ENCODE peak calls at places on chromosomes 11 and 22, in four cellular contexts. W is GM12878, D is H1, E is HepG2. L is an unnamed sample.

GRCh38 chr11:73157141-73158010 is 15.3 kb upstream of the FCHSD2 start:
- DNase-seq in W (no peak), D (no peak), E (peak; percentile 59), L (no peak)

GRCh38 chr11:7639643-7640025 is 33.7 kb downstream of the CYB5R2 start:
- DNase-seq in W (no peak), D (no peak), E (no peak), L (no peak)

GRCh38 chr22:41905411-41906202 is 9.3 kb downstream of the SHISA8 start:
- DNase-seq in W (no peak), D (no peak), E (no peak), L (no peak)

GRCh38 chr22:37742374-37743092 is 45.7 kb downstream of the TRIOBP start:
- DNase-seq in W (no peak), D (no peak), E (no peak), L (no peak)

GRCh38 chr11:118078972-118079411 is 2.1 kb downstream of the TMPRSS4 start:
- DNase-seq in W (no peak), D (no peak), E (no peak), L (no peak)

GRCh38 chr11:73177380-73178091 is 35.4 kb upstream of the FCHSD2 start:
- DNase-seq in W (no peak), D (no peak), E (peak; percentile 88), L (no peak)

GRCh38 chr11:47179655-47179991 is 2.9 kb upstream of the ARFGAP2 start:
- DNase-seq in W (peak; percentile 9), D (peak; percentile 65), E (peak; percentile 52), L (no peak)

GRCh38 chr11:67289651-67290479 is 762 bp downstream of the ANKRD13D start:
- DNase-seq in W (no peak), D (peak; percentile 64), E (no peak), L (no peak)

GRCh38 chr22:30038219-30038618 is 42.0 kb upstream of the HORMAD2 start:
- DNase-seq in W (no peak), D (no peak), E (no peak), L (no peak)

GRCh38 chr11:2483426-2483825 is 38.6 kb downstream of the KCNQ1 start:
- DNase-seq in W (no peak), D (no peak), E (no peak), L (no peak)

GRCh38 chr11:66337103-66337899 is 1.1 kb upstream of the RIN1 start:
- DNase-seq in W (no peak), D (peak; percentile 44), E (no peak), L (no peak)

GRCh38 chr22:44689173-44689572 is 12.8 kb upstream of the PRR5 start:
- DNase-seq in W (no peak), D (no peak), E (no peak), L (no peak)

GRCh38 chr22:19114984-19115552 is 7.1 kb downstream of the DGCR2 start:
- DNase-seq in W (no peak), D (no peak), E (no peak), L (no peak)

GRCh38 chr11:48004456-48004855 is 24.1 kb downstream of the PTPRJ start:
- DNase-seq in W (no peak), D (no peak), E (no peak), L (no peak)

GRCh38 chr11:61955031-61955415 is 4.9 kb downstream of the BEST1 start:
- DNase-seq in W (no peak), D (no peak), E (peak; percentile 59), L (no peak)

GRCh38 chr22:26743149-26743548 is 85.8 kb downstream of the MIAT start:
- DNase-seq in W (no peak), D (no peak), E (no peak), L (no peak)

GRCh38 chr11:22635689-22636088 is 10.1 kb upstream of the FANCF start:
- DNase-seq in W (no peak), D (no peak), E (no peak), L (no peak)

GRCh38 chr11:113992459-113993105 is 17.7 kb downstream of the HTR3A start:
- DNase-seq in W (no peak), D (no peak), E (no peak), L (no peak)

GRCh38 chr11:2558402-2558801 is 113.6 kb downstream of the KCNQ1 start:
- DNase-seq in W (no peak), D (no peak), E (no peak), L (no peak)

GRCh38 chr11:117670924-117671323 is 126.1 kb downstream of the DSCAML1 start:
- DNase-seq in W (no peak), D (no peak), E (no peak), L (peak; percentile 63)

GRCh38 chr11:119619665-119620064 is 109.3 kb downstream of the NECTIN1 start:
- DNase-seq in W (peak; percentile 16), D (no peak), E (no peak), L (no peak)

GRCh38 chr11:8267280-8267679 is 3.6 kb upstream of the LMO1 start:
- DNase-seq in W (no peak), D (no peak), E (no peak), L (no peak)

GRCh38 chr11:100562102-100562501 is 125.0 kb upstream of the ARHGAP42 start:
- DNase-seq in W (no peak), D (no peak), E (no peak), L (no peak)

GRCh38 chr11:127006311-127006710 is 5.7 kb upstream of the KIRREL3 start:
- DNase-seq in W (no peak), D (no peak), E (no peak), L (no peak)

GRCh38 chr22:29912605-29913398 is 29.8 kb downstream of the MTMR3 start:
- DNase-seq in W (no peak), D (no peak), E (no peak), L (no peak)

GRCh38 chr11:30914143-30914762 is 328.1 kb upstream of the MPPED2 start:
- DNase-seq in W (no peak), D (peak; percentile 69), E (peak; percentile 16), L (peak; percentile 50)

GRCh38 chr22:46574993-46575914 is 37.8 kb upstream of the CELSR1 start:
- DNase-seq in W (no peak), D (no peak), E (peak; percentile 84), L (no peak)

GRCh38 chr11:35045219-35045819 is 93.7 kb upstream of the CD44 start:
- DNase-seq in W (no peak), D (no peak), E (peak; percentile 64), L (no peak)

GRCh38 chr11:119336744-119337469 is 2.6 kb downstream of the RNF26 start:
- DNase-seq in W (no peak), D (no peak), E (no peak), L (no peak)

GRCh38 chr22:24066260-24066659 is 55.2 kb downstream of the CABIN1 start:
- DNase-seq in W (no peak), D (no peak), E (no peak), L (no peak)

GRCh38 chr11:2742201-2742600 is 42.4 kb upstream of the KCNQ1OT1 start:
- DNase-seq in W (no peak), D (no peak), E (no peak), L (no peak)

GRCh38 chr22:43826142-43827093 is 14.3 kb upstream of the EFCAB6 start:
- DNase-seq in W (no peak), D (peak; percentile 43), E (no peak), L (no peak)

GRCh38 chr22:48936391-48936790 is 891.3 kb downstream of the BRD1 start:
- DNase-seq in W (no peak), D (no peak), E (no peak), L (no peak)

DNA sequence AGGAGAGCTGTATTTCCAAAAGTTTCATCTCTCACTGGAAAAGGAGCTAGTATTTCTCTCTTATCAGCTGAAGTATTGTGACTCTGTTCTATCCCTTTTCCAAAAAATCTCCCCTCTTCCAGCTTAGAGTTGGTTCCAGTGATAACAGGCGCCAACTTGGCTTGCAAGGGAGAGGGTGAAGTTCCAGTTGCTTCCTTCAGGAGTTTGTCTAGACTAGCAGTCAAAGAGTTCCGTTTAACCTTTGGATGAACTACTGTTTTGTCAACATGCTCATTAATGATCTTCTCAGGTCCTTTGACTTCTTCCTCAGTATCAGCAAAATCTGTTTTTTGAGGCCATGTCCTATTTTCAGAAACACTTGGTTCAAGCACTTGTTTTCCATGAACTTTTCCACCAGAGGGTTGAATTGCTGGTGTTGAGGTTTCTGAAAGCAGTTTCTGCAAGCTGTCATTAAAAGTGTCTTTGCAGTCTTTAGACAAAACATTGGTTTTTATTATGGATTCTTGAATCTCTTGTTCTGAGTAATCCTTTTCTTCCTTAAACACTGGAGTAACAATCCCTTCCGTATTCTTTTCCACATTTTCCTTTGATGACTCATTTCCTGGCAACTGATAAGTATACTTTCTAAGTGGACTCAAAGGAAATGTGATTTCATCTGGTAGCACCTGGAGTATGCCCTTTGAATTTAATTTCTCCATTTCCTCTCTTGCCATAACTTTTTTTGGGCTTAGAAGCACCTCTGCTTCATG is 39.7 kb upstream of the CCDC89 start:
- DNase-seq in W (no peak), D (no peak), E (no peak), L (no peak)
- TF ChIP-seq SUZ12 in W (no peak), D (no peak), E (no peak), L (no peak)

GRCh38 chr11:69415411-69416122 is 65.9 kb upstream of the LINC01488 start:
- DNase-seq in W (no peak), D (no peak), E (no peak), L (no peak)

GRCh38 chr11:69417211-69418085 is 64.0 kb upstream of the LINC01488 start:
- DNase-seq in W (no peak), D (no peak), E (no peak), L (no peak)

GRCh38 chr11:69414773-69415187 is 66.7 kb upstream of the LINC01488 start:
- DNase-seq in W (no peak), D (no peak), E (no peak), L (no peak)

GRCh38 chr11:69416746-69417145 is 64.7 kb upstream of the LINC01488 start:
- DNase-seq in W (no peak), D (no peak), E (no peak), L (no peak)

GRCh38 chr11:69416123-69416475 is 65.4 kb upstream of the LINC01488 start:
- DNase-seq in W (no peak), D (no peak), E (no peak), L (no peak)
- TF ChIP-seq YY1 in W (no peak), D (no peak), E (no peak), L (no peak)

DNA sequence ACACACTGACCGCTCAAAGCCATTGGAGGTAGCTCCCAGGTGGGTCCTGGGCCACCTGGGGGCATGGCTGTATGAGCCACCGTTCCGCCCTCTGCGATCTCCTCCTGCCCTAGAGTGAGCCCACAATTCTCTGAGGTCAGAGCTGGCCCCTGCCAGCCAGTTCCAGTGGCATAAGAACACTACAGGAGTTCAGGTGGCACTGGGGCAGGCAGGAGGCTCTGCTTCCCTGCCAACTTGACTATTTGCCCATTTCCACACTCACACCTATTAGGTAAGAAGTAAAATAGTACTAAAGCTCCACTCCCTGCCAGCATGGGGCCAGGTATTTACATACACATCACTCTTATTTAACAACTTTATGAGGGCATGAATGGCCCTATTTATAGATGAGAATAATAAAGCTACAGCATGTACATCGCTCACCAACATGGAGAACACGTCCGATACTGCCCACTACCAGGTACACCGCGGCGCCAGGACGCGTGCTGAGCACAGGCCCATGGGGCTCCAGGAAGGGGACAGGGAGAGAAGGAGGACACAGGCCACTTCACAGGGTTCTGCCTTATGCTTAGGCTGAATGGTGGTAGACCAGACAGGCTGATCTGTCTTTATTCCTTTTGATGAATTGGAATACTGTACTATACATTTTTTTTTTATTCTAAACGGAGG is 26.2 kb downstream of the PISD start:
- DNase-seq in W (no peak), D (no peak), E (no peak), L (no peak)
- H3K4me1 ChIP-seq in W (peaks cover 56% of the 10 kb centered on the region), D (peaks cover 6% of the 10 kb centered on the region), E (peaks cover 30% of the 10 kb centered on the region), L (peaks cover 5% of the 10 kb centered on the region)

DNA sequence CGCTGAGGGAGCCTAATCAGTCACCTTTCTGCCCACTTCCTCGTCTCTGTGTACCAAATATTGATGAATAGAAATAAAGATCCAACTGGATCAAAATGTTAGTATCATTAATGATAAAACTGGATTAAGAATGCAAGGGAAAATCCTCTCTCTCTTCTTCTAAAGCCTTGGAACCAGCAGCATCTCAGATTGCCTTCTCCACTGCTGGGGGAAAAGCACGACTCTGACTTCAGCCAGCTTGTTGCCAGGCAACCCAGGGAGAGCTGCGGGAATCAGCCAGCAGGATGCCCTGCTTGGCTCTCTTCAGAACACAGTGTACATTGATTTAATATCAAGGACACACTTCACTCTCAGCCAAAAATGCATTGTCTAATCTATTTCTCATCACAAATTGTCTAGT is 28.8 kb upstream of the VWA5A start:
- DNase-seq in W (no peak), D (no peak), E (no peak), L (no peak)
- TF ChIP-seq SUZ12 in W (no peak), D (no peak), E (no peak), L (no peak)

L was measured in NT2/D1.